ENCODE peak calls at places on chromosomes 6 and 20, in ten cellular contexts. One of them, this sample, is unnamed.

GRCh38 chr6:74764486-74764885 is 441.4 kb downstream of the COL12A1 start:
- DNase-seq in cardiac fibroblast: no peak
- DNase-seq in HFF-Myc: no peak
- DNase-seq in hepatocyte: no peak
- DNase-seq in cardiac muscle cell: no peak
- DNase-seq in coronary artery: no peak
- DNase-seq in psoas muscle: no peak
- DNase-seq in choroid plexus epithelial cell: no peak
- DNase-seq in astrocyte of the spinal cord: no peak
- DNase-seq in heart right ventricle: no peak
- DNase-seq in this sample: no peak

GRCh38 chr6:163455553-163455952 is 41.0 kb downstream of the QKI start:
- DNase-seq in cardiac fibroblast: peak
- DNase-seq in HFF-Myc: no peak
- DNase-seq in hepatocyte: no peak
- DNase-seq in cardiac muscle cell: no peak
- DNase-seq in coronary artery: no peak
- DNase-seq in psoas muscle: no peak
- DNase-seq in choroid plexus epithelial cell: peak
- DNase-seq in astrocyte of the spinal cord: no peak
- DNase-seq in heart right ventricle: no peak
- DNase-seq in this sample: no peak

GRCh38 chr6:134161036-134161435 is 108.6 kb upstream of the SLC2A12 start:
- DNase-seq in cardiac fibroblast: peak
- DNase-seq in HFF-Myc: no peak
- DNase-seq in hepatocyte: peak
- DNase-seq in cardiac muscle cell: no peak
- DNase-seq in coronary artery: no peak
- DNase-seq in psoas muscle: no peak
- DNase-seq in choroid plexus epithelial cell: peak
- DNase-seq in astrocyte of the spinal cord: no peak
- DNase-seq in heart right ventricle: no peak
- DNase-seq in this sample: peak

GRCh38 chr6:151553416-151554158 is 59.8 kb downstream of the CCDC170 start:
- DNase-seq in cardiac fibroblast: no peak
- DNase-seq in HFF-Myc: no peak
- DNase-seq in hepatocyte: no peak
- DNase-seq in cardiac muscle cell: no peak
- DNase-seq in coronary artery: no peak
- DNase-seq in psoas muscle: no peak
- DNase-seq in choroid plexus epithelial cell: no peak
- DNase-seq in astrocyte of the spinal cord: no peak
- DNase-seq in heart right ventricle: no peak
- DNase-seq in this sample: no peak

GRCh38 chr20:13325033-13325432 is 104.0 kb downstream of the ISM1 start:
- DNase-seq in cardiac fibroblast: peak
- DNase-seq in HFF-Myc: no peak
- DNase-seq in hepatocyte: peak
- DNase-seq in cardiac muscle cell: peak
- DNase-seq in coronary artery: no peak
- DNase-seq in psoas muscle: no peak
- DNase-seq in choroid plexus epithelial cell: peak
- DNase-seq in astrocyte of the spinal cord: peak
- DNase-seq in heart right ventricle: no peak
- DNase-seq in this sample: peak

GRCh38 chr6:144710207-144710606 is 425.1 kb downstream of the UTRN start:
- DNase-seq in cardiac fibroblast: peak
- DNase-seq in HFF-Myc: peak
- DNase-seq in hepatocyte: no peak
- DNase-seq in cardiac muscle cell: no peak
- DNase-seq in coronary artery: no peak
- DNase-seq in psoas muscle: no peak
- DNase-seq in choroid plexus epithelial cell: peak
- DNase-seq in astrocyte of the spinal cord: peak
- DNase-seq in heart right ventricle: no peak
- DNase-seq in this sample: peak

GRCh38 chr6:169896826-169897456 is 145.5 kb downstream of the ERMARD start:
- DNase-seq in cardiac fibroblast: no peak
- DNase-seq in HFF-Myc: no peak
- DNase-seq in hepatocyte: no peak
- DNase-seq in cardiac muscle cell: no peak
- DNase-seq in coronary artery: peak
- DNase-seq in psoas muscle: no peak
- DNase-seq in choroid plexus epithelial cell: no peak
- DNase-seq in astrocyte of the spinal cord: no peak
- DNase-seq in heart right ventricle: no peak
- DNase-seq in this sample: no peak

GRCh38 chr6:28634406-28634757 is 108.7 kb downstream of the GPX5 start:
- DNase-seq in cardiac fibroblast: no peak
- DNase-seq in HFF-Myc: no peak
- DNase-seq in hepatocyte: no peak
- DNase-seq in cardiac muscle cell: no peak
- DNase-seq in coronary artery: no peak
- DNase-seq in psoas muscle: no peak
- DNase-seq in choroid plexus epithelial cell: no peak
- DNase-seq in astrocyte of the spinal cord: no peak
- DNase-seq in heart right ventricle: no peak
- DNase-seq in this sample: no peak

GRCh38 chr20:51563597-51564332 is 21.2 kb upstream of the NFATC2 start:
- DNase-seq in cardiac fibroblast: peak
- DNase-seq in HFF-Myc: peak
- DNase-seq in hepatocyte: peak
- DNase-seq in cardiac muscle cell: peak
- DNase-seq in coronary artery: peak
- DNase-seq in psoas muscle: peak
- DNase-seq in choroid plexus epithelial cell: peak
- DNase-seq in astrocyte of the spinal cord: peak
- DNase-seq in heart right ventricle: peak
- DNase-seq in this sample: peak

GRCh38 chr6:78589426-78589825 is 277.9 kb upstream of the IRAK1BP1 start:
- DNase-seq in cardiac fibroblast: no peak
- DNase-seq in HFF-Myc: no peak
- DNase-seq in hepatocyte: no peak
- DNase-seq in cardiac muscle cell: no peak
- DNase-seq in coronary artery: no peak
- DNase-seq in psoas muscle: no peak
- DNase-seq in choroid plexus epithelial cell: no peak
- DNase-seq in astrocyte of the spinal cord: no peak
- DNase-seq in heart right ventricle: no peak
- DNase-seq in this sample: no peak

GRCh38 chr6:161242779-161243693 is 30.8 kb downstream of the AGPAT4 start:
- DNase-seq in cardiac fibroblast: no peak
- DNase-seq in HFF-Myc: no peak
- DNase-seq in hepatocyte: no peak
- DNase-seq in cardiac muscle cell: no peak
- DNase-seq in coronary artery: peak
- DNase-seq in psoas muscle: peak
- DNase-seq in choroid plexus epithelial cell: no peak
- DNase-seq in astrocyte of the spinal cord: peak
- DNase-seq in heart right ventricle: no peak
- DNase-seq in this sample: peak

GRCh38 chr6:87731818-87732661 is 30.0 kb upstream of the AKIRIN2 start:
- DNase-seq in cardiac fibroblast: peak
- DNase-seq in HFF-Myc: peak
- DNase-seq in hepatocyte: peak
- DNase-seq in cardiac muscle cell: no peak
- DNase-seq in coronary artery: peak
- DNase-seq in psoas muscle: peak
- DNase-seq in choroid plexus epithelial cell: peak
- DNase-seq in astrocyte of the spinal cord: peak
- DNase-seq in heart right ventricle: peak
- DNase-seq in this sample: peak

GRCh38 chr20:51188941-51189340 is 166.0 kb upstream of the KCNG1 start:
- DNase-seq in cardiac fibroblast: no peak
- DNase-seq in HFF-Myc: no peak
- DNase-seq in hepatocyte: no peak
- DNase-seq in cardiac muscle cell: no peak
- DNase-seq in coronary artery: no peak
- DNase-seq in psoas muscle: no peak
- DNase-seq in choroid plexus epithelial cell: no peak
- DNase-seq in astrocyte of the spinal cord: no peak
- DNase-seq in heart right ventricle: no peak
- DNase-seq in this sample: no peak

GRCh38 chr20:37800618-37801017 is 102.3 kb upstream of the VSTM2L start:
- DNase-seq in cardiac fibroblast: no peak
- DNase-seq in HFF-Myc: no peak
- DNase-seq in hepatocyte: no peak
- DNase-seq in cardiac muscle cell: no peak
- DNase-seq in coronary artery: no peak
- DNase-seq in psoas muscle: no peak
- DNase-seq in choroid plexus epithelial cell: no peak
- DNase-seq in astrocyte of the spinal cord: no peak
- DNase-seq in heart right ventricle: no peak
- DNase-seq in this sample: no peak

GRCh38 chr20:37516697-37517370 is 4.2 kb upstream of the NNAT start:
- DNase-seq in cardiac fibroblast: no peak
- DNase-seq in HFF-Myc: peak
- DNase-seq in hepatocyte: peak
- DNase-seq in cardiac muscle cell: no peak
- DNase-seq in coronary artery: no peak
- DNase-seq in psoas muscle: peak
- DNase-seq in choroid plexus epithelial cell: peak
- DNase-seq in astrocyte of the spinal cord: peak
- DNase-seq in heart right ventricle: no peak
- DNase-seq in this sample: no peak

GRCh38 chr6:56214304-56215101 is 32.9 kb downstream of the COL21A1 start:
- DNase-seq in cardiac fibroblast: no peak
- DNase-seq in HFF-Myc: no peak
- DNase-seq in hepatocyte: no peak
- DNase-seq in cardiac muscle cell: no peak
- DNase-seq in coronary artery: no peak
- DNase-seq in psoas muscle: no peak
- DNase-seq in choroid plexus epithelial cell: no peak
- DNase-seq in astrocyte of the spinal cord: no peak
- DNase-seq in heart right ventricle: no peak
- DNase-seq in this sample: no peak

GRCh38 chr20:39049148-39049547 is 87.0 kb downstream of the DHX35 start:
- DNase-seq in cardiac fibroblast: no peak
- DNase-seq in HFF-Myc: no peak
- DNase-seq in hepatocyte: no peak
- DNase-seq in cardiac muscle cell: no peak
- DNase-seq in coronary artery: no peak
- DNase-seq in psoas muscle: no peak
- DNase-seq in choroid plexus epithelial cell: no peak
- DNase-seq in astrocyte of the spinal cord: no peak
- DNase-seq in heart right ventricle: no peak
- DNase-seq in this sample: no peak

GRCh38 chr6:39143238-39143930 is 28.4 kb upstream of the SAYSD1 start:
- DNase-seq in cardiac fibroblast: peak
- DNase-seq in HFF-Myc: no peak
- DNase-seq in hepatocyte: no peak
- DNase-seq in cardiac muscle cell: no peak
- DNase-seq in coronary artery: no peak
- DNase-seq in psoas muscle: no peak
- DNase-seq in choroid plexus epithelial cell: peak
- DNase-seq in astrocyte of the spinal cord: no peak
- DNase-seq in heart right ventricle: no peak
- DNase-seq in this sample: peak
- H3K4me3 ChIP-seq in cardiac fibroblast: no peak
- H3K4me3 ChIP-seq in HFF-Myc: no peak
- H3K4me3 ChIP-seq in hepatocyte: no peak
- H3K4me3 ChIP-seq in cardiac muscle cell: no peak
- H3K4me3 ChIP-seq in coronary artery: no peak
- H3K4me3 ChIP-seq in psoas muscle: no peak
- H3K4me3 ChIP-seq in choroid plexus epithelial cell: no peak
- H3K4me3 ChIP-seq in astrocyte of the spinal cord: no peak
- H3K4me3 ChIP-seq in heart right ventricle: no peak
- H3K4me3 ChIP-seq in this sample: no peak

DNA sequence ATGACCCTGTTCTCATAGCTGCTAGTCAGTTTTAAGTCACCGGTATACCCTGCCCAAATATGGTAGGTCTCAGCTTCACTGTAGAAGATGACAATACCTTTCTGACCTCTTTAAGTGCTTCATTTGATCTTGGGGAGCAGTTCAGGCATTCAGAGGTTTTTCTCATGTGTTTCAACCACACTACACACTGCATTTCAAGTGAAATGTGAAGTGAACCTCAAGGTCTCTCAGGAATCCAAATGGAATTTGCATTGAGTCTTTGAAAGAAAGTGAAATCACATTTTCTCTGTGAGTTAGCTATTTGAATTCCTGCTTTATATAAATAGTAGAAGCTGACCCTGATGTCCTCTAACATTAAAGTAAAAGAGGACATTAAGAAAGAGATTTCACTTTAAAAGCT is 461.6 kb downstream of the ADGRB3 start:
- DNase-seq in cardiac fibroblast: peak
- DNase-seq in HFF-Myc: no peak
- DNase-seq in hepatocyte: no peak
- DNase-seq in cardiac muscle cell: peak
- DNase-seq in coronary artery: no peak
- DNase-seq in psoas muscle: no peak
- DNase-seq in choroid plexus epithelial cell: peak
- DNase-seq in astrocyte of the spinal cord: peak
- DNase-seq in heart right ventricle: no peak
- DNase-seq in this sample: no peak
- TF ChIP-seq CTCF in cardiac fibroblast: no peak
- TF ChIP-seq CTCF in HFF-Myc: no peak
- TF ChIP-seq CTCF in hepatocyte: no peak
- TF ChIP-seq CTCF in cardiac muscle cell: no peak
- TF ChIP-seq CTCF in coronary artery: no peak
- TF ChIP-seq CTCF in psoas muscle: no peak
- TF ChIP-seq CTCF in choroid plexus epithelial cell: no peak
- TF ChIP-seq CTCF in astrocyte of the spinal cord: no peak
- TF ChIP-seq CTCF in heart right ventricle: no peak
- TF ChIP-seq CTCF in this sample: no peak

GRCh38 chr6:37507690-37508421 is 8.2 kb upstream of the CCDC167 start:
- DNase-seq in cardiac fibroblast: no peak
- DNase-seq in HFF-Myc: no peak
- DNase-seq in hepatocyte: no peak
- DNase-seq in cardiac muscle cell: no peak
- DNase-seq in coronary artery: no peak
- DNase-seq in psoas muscle: no peak
- DNase-seq in choroid plexus epithelial cell: no peak
- DNase-seq in astrocyte of the spinal cord: no peak
- DNase-seq in heart right ventricle: no peak
- DNase-seq in this sample: no peak
- H3K4me3 ChIP-seq in cardiac fibroblast: no peak
- H3K4me3 ChIP-seq in HFF-Myc: no peak
- H3K4me3 ChIP-seq in hepatocyte: no peak
- H3K4me3 ChIP-seq in cardiac muscle cell: no peak
- H3K4me3 ChIP-seq in coronary artery: no peak
- H3K4me3 ChIP-seq in psoas muscle: no peak
- H3K4me3 ChIP-seq in choroid plexus epithelial cell: no peak
- H3K4me3 ChIP-seq in astrocyte of the spinal cord: no peak
- H3K4me3 ChIP-seq in heart right ventricle: no peak
- H3K4me3 ChIP-seq in this sample: no peak

DNA sequence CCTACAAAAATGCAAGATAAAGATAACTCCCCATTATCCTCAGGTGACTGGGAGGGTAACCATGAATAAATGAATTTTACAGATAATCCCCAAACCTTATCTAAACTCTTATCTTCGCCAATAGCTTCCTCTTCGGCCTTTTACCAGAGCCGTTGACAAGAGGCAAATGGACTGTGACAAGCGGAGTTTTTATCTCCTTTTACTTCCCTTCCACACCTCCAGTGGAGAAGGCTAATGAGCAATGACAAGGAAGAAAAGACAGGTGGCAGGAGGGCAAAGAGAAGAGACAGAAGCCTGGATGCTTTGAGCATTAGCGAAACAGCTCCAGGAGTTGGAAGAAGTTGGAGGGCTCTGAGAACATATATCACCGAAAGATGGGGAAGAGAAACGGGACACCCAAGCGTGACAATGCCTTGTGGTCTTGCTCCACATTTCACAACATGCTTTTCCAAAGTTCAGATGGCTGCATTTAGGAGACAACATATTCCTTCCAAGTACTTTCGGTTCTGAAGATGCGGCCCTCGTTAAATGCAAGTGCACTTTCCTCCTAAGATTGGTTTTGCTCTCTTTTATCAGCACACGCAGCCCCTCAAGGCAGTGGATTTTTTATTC is 69.2 kb downstream of the PRDM1 start:
- DNase-seq in cardiac fibroblast: no peak
- DNase-seq in HFF-Myc: no peak
- DNase-seq in hepatocyte: no peak
- DNase-seq in cardiac muscle cell: peak
- DNase-seq in coronary artery: no peak
- DNase-seq in psoas muscle: no peak
- DNase-seq in choroid plexus epithelial cell: no peak
- DNase-seq in astrocyte of the spinal cord: no peak
- DNase-seq in heart right ventricle: no peak
- DNase-seq in this sample: no peak
- TF ChIP-seq CTCF in cardiac fibroblast: no peak
- TF ChIP-seq CTCF in HFF-Myc: no peak
- TF ChIP-seq CTCF in hepatocyte: no peak
- TF ChIP-seq CTCF in cardiac muscle cell: no peak
- TF ChIP-seq CTCF in coronary artery: no peak
- TF ChIP-seq CTCF in psoas muscle: no peak
- TF ChIP-seq CTCF in choroid plexus epithelial cell: no peak
- TF ChIP-seq CTCF in astrocyte of the spinal cord: no peak
- TF ChIP-seq CTCF in heart right ventricle: no peak
- TF ChIP-seq CTCF in this sample: no peak

This sample was measured in fibroblast of pulmonary artery.